ENCODE peak calls at places on chromosome 11, in five cellular contexts. One of them, this sample, is unnamed.

GRCh38 chr11:44764583-44764982 is 37.8 kb downstream of the TSPAN18 start:
- DNase-seq in M059J: no peak
- DNase-seq in T-helper 1 cell: no peak
- DNase-seq in T-helper 9 cell: no peak
- DNase-seq in GM18507: no peak
- DNase-seq in this sample: no peak

GRCh38 chr11:69001301-69002081 is 11.6 kb downstream of the MRGPRF start:
- DNase-seq in M059J: no peak
- DNase-seq in T-helper 1 cell: no peak
- DNase-seq in T-helper 9 cell: no peak
- DNase-seq in GM18507: no peak
- DNase-seq in this sample: no peak

GRCh38 chr11:44887598-44887997 is 63.1 kb downstream of the TP53I11 start:
- DNase-seq in M059J: no peak
- DNase-seq in T-helper 1 cell: no peak
- DNase-seq in T-helper 9 cell: no peak
- DNase-seq in GM18507: no peak
- DNase-seq in this sample: no peak

GRCh38 chr11:126446581-126446980 is 91.1 kb downstream of the ST3GAL4 start:
- DNase-seq in M059J: no peak
- DNase-seq in T-helper 1 cell: no peak
- DNase-seq in T-helper 9 cell: no peak
- DNase-seq in GM18507: no peak
- DNase-seq in this sample: no peak

GRCh38 chr11:101721270-101721669 is 137.5 kb upstream of the TRPC6 start:
- DNase-seq in M059J: peak; percentile 47
- DNase-seq in T-helper 1 cell: no peak
- DNase-seq in T-helper 9 cell: no peak
- DNase-seq in GM18507: no peak
- DNase-seq in this sample: no peak

GRCh38 chr11:3202759-3203158 is 15.9 kb downstream of the MRGPRG start:
- DNase-seq in M059J: no peak
- DNase-seq in T-helper 1 cell: no peak
- DNase-seq in T-helper 9 cell: no peak
- DNase-seq in GM18507: no peak
- DNase-seq in this sample: peak; percentile 64

GRCh38 chr11:132123854-132124835 is 753.7 kb downstream of the NTM start:
- DNase-seq in M059J: no peak
- DNase-seq in T-helper 1 cell: no peak
- DNase-seq in T-helper 9 cell: no peak
- DNase-seq in GM18507: no peak
- DNase-seq in this sample: no peak

GRCh38 chr11:60719406-60719805 is 5.1 kb upstream of the MS4A18 start:
- DNase-seq in M059J: no peak
- DNase-seq in T-helper 1 cell: no peak
- DNase-seq in T-helper 9 cell: no peak
- DNase-seq in GM18507: no peak
- DNase-seq in this sample: no peak

GRCh38 chr11:36141161-36141560 is 148.1 kb downstream of the COMMD9 start:
- DNase-seq in M059J: no peak
- DNase-seq in T-helper 1 cell: no peak
- DNase-seq in T-helper 9 cell: no peak
- DNase-seq in GM18507: no peak
- DNase-seq in this sample: no peak

GRCh38 chr11:1690167-1691026 is 6.6 kb upstream of the KRTAP5-6 start:
- DNase-seq in M059J: no peak
- DNase-seq in T-helper 1 cell: no peak
- DNase-seq in T-helper 9 cell: no peak
- DNase-seq in GM18507: no peak
- DNase-seq in this sample: no peak

GRCh38 chr11:73308963-73309960 is 1.2 kb downstream of the ARHGEF17 start:
- DNase-seq in M059J: peak; percentile 95
- DNase-seq in T-helper 1 cell: no peak
- DNase-seq in T-helper 9 cell: no peak
- DNase-seq in GM18507: no peak
- DNase-seq in this sample: no peak

GRCh38 chr11:44623321-44623715 is 57.9 kb downstream of the CD82 start:
- DNase-seq in M059J: no peak
- DNase-seq in T-helper 1 cell: no peak
- DNase-seq in T-helper 9 cell: no peak
- DNase-seq in GM18507: no peak
- DNase-seq in this sample: no peak

GRCh38 chr11:587978-588380 is 11.7 kb downstream of the PHRF1 start:
- DNase-seq in M059J: peak; percentile 54
- DNase-seq in T-helper 1 cell: peak; percentile 74
- DNase-seq in T-helper 9 cell: peak; percentile 52
- DNase-seq in GM18507: no peak
- DNase-seq in this sample: peak; percentile 87

GRCh38 chr11:77710358-77710757 is 72.8 kb upstream of the CLNS1A start:
- DNase-seq in M059J: peak; percentile 22
- DNase-seq in T-helper 1 cell: no peak
- DNase-seq in T-helper 9 cell: no peak
- DNase-seq in GM18507: no peak
- DNase-seq in this sample: no peak

GRCh38 chr11:2175659-2176058 is 4.0 kb upstream of the TH start:
- DNase-seq in M059J: peak; percentile 94
- DNase-seq in T-helper 1 cell: no peak
- DNase-seq in T-helper 9 cell: no peak
- DNase-seq in GM18507: no peak
- DNase-seq in this sample: no peak

GRCh38 chr11:94543695-94544581 is at the start of gene FUT4:
- DNase-seq in M059J: peak; percentile 90
- DNase-seq in T-helper 1 cell: peak; percentile 83
- DNase-seq in T-helper 9 cell: peak; percentile 57
- DNase-seq in GM18507: peak; percentile 62
- DNase-seq in this sample: peak; percentile 52

GRCh38 chr11:46658259-46658658 is 40.9 kb downstream of the ATG13 start:
- DNase-seq in M059J: peak; percentile 35
- DNase-seq in T-helper 1 cell: no peak
- DNase-seq in T-helper 9 cell: no peak
- DNase-seq in GM18507: no peak
- DNase-seq in this sample: no peak

GRCh38 chr11:104332110-104332509 is 168.2 kb upstream of the PDGFD start:
- DNase-seq in M059J: no peak
- DNase-seq in T-helper 1 cell: no peak
- DNase-seq in T-helper 9 cell: no peak
- DNase-seq in GM18507: no peak
- DNase-seq in this sample: no peak

GRCh38 chr11:3340025-3340424 is 38.9 kb downstream of the ZNF195 start:
- DNase-seq in M059J: peak; percentile 80
- DNase-seq in T-helper 1 cell: no peak
- DNase-seq in T-helper 9 cell: no peak
- DNase-seq in GM18507: no peak
- DNase-seq in this sample: no peak

GRCh38 chr11:57527056-57527631 is 3.4 kb downstream of the TIMM10 start:
- DNase-seq in M059J: peak; percentile 53
- DNase-seq in T-helper 1 cell: peak; percentile 64
- DNase-seq in T-helper 9 cell: peak; percentile 76
- DNase-seq in GM18507: no peak
- DNase-seq in this sample: peak; percentile 51

GRCh38 chr11:102831128-102831708 is 12.2 kb downstream of the MMP3 start:
- DNase-seq in M059J: no peak
- DNase-seq in T-helper 1 cell: peak; percentile 22
- DNase-seq in T-helper 9 cell: no peak
- DNase-seq in GM18507: no peak
- DNase-seq in this sample: no peak

GRCh38 chr11:11732116-11732515 is 109.7 kb upstream of the USP47 start:
- DNase-seq in M059J: peak; percentile 63
- DNase-seq in T-helper 1 cell: no peak
- DNase-seq in T-helper 9 cell: no peak
- DNase-seq in GM18507: no peak
- DNase-seq in this sample: no peak

GRCh38 chr11:111942826-111943225 is 5.7 kb downstream of the DIXDC1 start:
- DNase-seq in M059J: peak; percentile 91
- DNase-seq in T-helper 1 cell: no peak
- DNase-seq in T-helper 9 cell: no peak
- DNase-seq in GM18507: no peak
- DNase-seq in this sample: no peak

GRCh38 chr11:65314501-65315203 is at the start of gene CDC42EP2:
- DNase-seq in M059J: peak; percentile 80
- DNase-seq in T-helper 1 cell: peak; percentile 58
- DNase-seq in T-helper 9 cell: peak; percentile 78
- DNase-seq in GM18507: peak; percentile 69
- DNase-seq in this sample: peak; percentile 15

GRCh38 chr11:69342588-69343330 is 48.8 kb downstream of the MYEOV start:
- DNase-seq in M059J: no peak
- DNase-seq in T-helper 1 cell: no peak
- DNase-seq in T-helper 9 cell: no peak
- DNase-seq in GM18507: no peak
- DNase-seq in this sample: no peak

GRCh38 chr11:67484847-67485311 is 2.1 kb downstream of the AIP start:
- DNase-seq in M059J: no peak
- DNase-seq in T-helper 1 cell: peak; percentile 72
- DNase-seq in T-helper 9 cell: peak; percentile 52
- DNase-seq in GM18507: no peak
- DNase-seq in this sample: peak; percentile 62

GRCh38 chr11:14819596-14819995 is 72.4 kb downstream of the CYP2R1 start:
- DNase-seq in M059J: peak; percentile 37
- DNase-seq in T-helper 1 cell: no peak
- DNase-seq in T-helper 9 cell: no peak
- DNase-seq in GM18507: no peak
- DNase-seq in this sample: no peak

GRCh38 chr11:120236169-120237107 is 3.5 kb upstream of the POU2F3 start:
- DNase-seq in M059J: peak; percentile 72
- DNase-seq in T-helper 1 cell: no peak
- DNase-seq in T-helper 9 cell: no peak
- DNase-seq in GM18507: no peak
- DNase-seq in this sample: no peak

GRCh38 chr11:65594991-65595920 is at the start of gene KCNK7:
- DNase-seq in M059J: no peak
- DNase-seq in T-helper 1 cell: no peak
- DNase-seq in T-helper 9 cell: no peak
- DNase-seq in GM18507: no peak
- DNase-seq in this sample: no peak

GRCh38 chr11:6393989-6394670 is 3.9 kb downstream of the SMPD1 start:
- DNase-seq in M059J: no peak
- DNase-seq in T-helper 1 cell: no peak
- DNase-seq in T-helper 9 cell: no peak
- DNase-seq in GM18507: no peak
- DNase-seq in this sample: no peak

GRCh38 chr11:8251767-8252295 is 11.8 kb downstream of the LMO1 start:
- DNase-seq in M059J: no peak
- DNase-seq in T-helper 1 cell: no peak
- DNase-seq in T-helper 9 cell: no peak
- DNase-seq in GM18507: no peak
- DNase-seq in this sample: no peak

GRCh38 chr11:14454861-14455632 is 44.6 kb downstream of the COPB1 start:
- DNase-seq in M059J: peak; percentile 40
- DNase-seq in T-helper 1 cell: peak; percentile 33
- DNase-seq in T-helper 9 cell: no peak
- DNase-seq in GM18507: no peak
- DNase-seq in this sample: no peak

GRCh38 chr11:91199866-91200265 is 977.0 kb upstream of the CHORDC1 start:
- DNase-seq in M059J: no peak
- DNase-seq in T-helper 1 cell: no peak
- DNase-seq in T-helper 9 cell: no peak
- DNase-seq in GM18507: no peak
- DNase-seq in this sample: no peak

GRCh38 chr11:126474888-126475626 is 119.6 kb downstream of the ST3GAL4 start:
- DNase-seq in M059J: no peak
- DNase-seq in T-helper 1 cell: no peak
- DNase-seq in T-helper 9 cell: no peak
- DNase-seq in GM18507: no peak
- DNase-seq in this sample: no peak